ENCODE peak calls at places on chromosomes 3 and 15, in six cellular contexts. N is hepatocyte, I is PC-3, C is uterus, S is left ventricle myocardium inferior, O is transverse colon. H is an unnamed sample.

GRCh38 chr3:149507491-149508324 is 33.2 kb downstream of the TM4SF4 start:
- DNase-seq in N (no peak), S (no peak), O (no peak), C (no peak), I (no peak), H (no peak)

GRCh38 chr3:125125822-125126245 is 70.0 kb upstream of the HEG1 start:
- DNase-seq in N (peak; percentile 57), I (no peak), S (no peak), O (no peak), C (no peak), H (peak; percentile 82)

GRCh38 chr15:90174140-90174891 is 26.8 kb upstream of the SEMA4B start:
- DNase-seq in S (peak; percentile 92), N (peak; percentile 83), C (peak; percentile 88), I (no peak), O (peak; percentile 80), H (no peak)

GRCh38 chr3:129610276-129610675 is 3.8 kb upstream of the PLXND1 start:
- DNase-seq in O (no peak), N (no peak), I (no peak), C (no peak), S (no peak), H (no peak)

GRCh38 chr3:61865466-61865865 is 304.1 kb downstream of the PTPRG start:
- DNase-seq in I (no peak), O (no peak), C (no peak), N (no peak), S (no peak), H (no peak)

GRCh38 chr3:17577795-17578520 is 164.5 kb downstream of the TBC1D5 start:
- DNase-seq in N (no peak), C (no peak), O (no peak), I (no peak), S (no peak), H (peak; percentile 65)

GRCh38 chr3:195823998-195824397 is 12.3 kb upstream of the MUC4 start:
- DNase-seq in S (no peak), C (no peak), O (peak; percentile 44), N (no peak), I (peak; percentile 69), H (peak; percentile 58)

GRCh38 chr3:189270248-189270832 is 98.6 kb downstream of the TPRG1 start:
- DNase-seq in C (peak; percentile 20), I (peak; percentile 93), O (peak; percentile 78), S (peak; percentile 19), N (peak; percentile 81), H (peak; percentile 88)

GRCh38 chr3:63914312-63914711 is 2.1 kb upstream of the SCAANT1 start:
- DNase-seq in S (no peak), I (peak; percentile 38), C (peak; percentile 58), O (peak; percentile 61), N (no peak), H (no peak)

GRCh38 chr15:58269455-58270414 is 131.6 kb downstream of the AQP9 start:
- DNase-seq in N (peak; percentile 76), I (peak; percentile 72), O (peak; percentile 24), C (no peak), S (no peak), H (peak; percentile 77)

DNA sequence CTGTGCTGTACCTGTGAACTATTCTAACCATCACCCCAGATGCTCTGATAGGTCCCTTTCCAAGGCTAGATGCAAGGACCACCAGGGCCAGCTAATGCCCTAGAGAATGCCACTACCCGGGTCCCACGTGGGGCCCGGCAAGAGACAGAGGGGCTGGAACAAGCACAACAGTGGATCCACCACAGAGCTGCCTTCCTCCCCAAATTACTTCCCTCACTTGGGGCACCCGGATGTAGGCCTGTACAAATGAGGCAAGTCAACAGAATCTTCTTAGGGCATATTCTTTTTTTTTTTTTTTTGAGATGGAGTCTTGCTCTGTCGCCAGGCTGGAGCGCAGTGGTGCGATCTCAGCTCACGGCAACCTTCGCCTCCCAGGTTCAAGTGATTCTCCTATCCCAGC is 267.1 kb downstream of the FOXP1 start:
- DNase-seq in C (no peak), I (no peak), N (no peak), O (no peak), S (no peak), H (no peak)
- H3K4me1 ChIP-seq in C (no peaks in the 10 kb centered on the region), I (no peaks in the 10 kb centered on the region), N (peaks cover 36% of the 10 kb centered on the region), O (peaks cover 40% of the 10 kb centered on the region), S (peaks cover 11% of the 10 kb centered on the region), H (no peaks in the 10 kb centered on the region)

GRCh38 chr15:74311734-74312444 is 55.6 kb downstream of the CYP11A1 start:
- DNase-seq in O (no peak), N (peak; percentile 43), S (no peak), C (no peak), I (peak; percentile 13), H (no peak)
- TF ChIP-seq CTCF in O (no peak), N (peak; percentile 52), S (peak; percentile 68), C (no peak), I (peak; percentile 74), H (peak; percentile 40)

GRCh38 chr15:26937134-26937533 is 33.8 kb upstream of the GABRG3 start:
- DNase-seq in N (no peak), C (no peak), O (no peak), I (no peak), S (no peak), H (no peak)
- H3K27ac ChIP-seq in N (no peak overlapping the region), C (no peak overlapping the region), O (no peak overlapping the region), I (no peak overlapping the region), S (no peak overlapping the region), H (no peak overlapping the region)

GRCh38 chr3:46095307-46095706 is 68.0 kb upstream of the XCR1 start:
- DNase-seq in O (no peak), N (no peak), C (no peak), S (no peak), I (no peak), H (no peak)

GRCh38 chr3:46092704-46093085 is 65.4 kb upstream of the XCR1 start:
- DNase-seq in S (no peak), O (no peak), I (no peak), N (no peak), C (no peak), H (no peak)

GRCh38 chr3:46093327-46093932 is 66.1 kb upstream of the XCR1 start:
- DNase-seq in O (no peak), C (no peak), S (no peak), N (no peak), I (no peak), H (no peak)

GRCh38 chr3:46096336-46096735 is 69.1 kb upstream of the XCR1 start:
- DNase-seq in C (no peak), I (no peak), S (no peak), O (no peak), N (no peak), H (no peak)

GRCh38 chr3:46094506-46094905 is 67.2 kb upstream of the XCR1 start:
- DNase-seq in I (no peak), N (no peak), C (no peak), O (no peak), S (no peak), H (no peak)
- H3K4me1 ChIP-seq in I (peaks cover 21% of the 10 kb centered on the region), N (no peaks in the 10 kb centered on the region), C (no peaks in the 10 kb centered on the region), O (peaks cover 37% of the 10 kb centered on the region), S (peaks cover 6% of the 10 kb centered on the region), H (no peaks in the 10 kb centered on the region)

GRCh38 chr15:41511331-41512077 is 2.1 kb downstream of the LTK start:
- DNase-seq in S (no peak), I (no peak), C (no peak), O (peak; percentile 60), N (peak; percentile 55), H (no peak)
- TF ChIP-seq CTCF in S (no peak), I (no peak), C (no peak), O (no peak), N (no peak), H (peak; percentile 20)

DNA sequence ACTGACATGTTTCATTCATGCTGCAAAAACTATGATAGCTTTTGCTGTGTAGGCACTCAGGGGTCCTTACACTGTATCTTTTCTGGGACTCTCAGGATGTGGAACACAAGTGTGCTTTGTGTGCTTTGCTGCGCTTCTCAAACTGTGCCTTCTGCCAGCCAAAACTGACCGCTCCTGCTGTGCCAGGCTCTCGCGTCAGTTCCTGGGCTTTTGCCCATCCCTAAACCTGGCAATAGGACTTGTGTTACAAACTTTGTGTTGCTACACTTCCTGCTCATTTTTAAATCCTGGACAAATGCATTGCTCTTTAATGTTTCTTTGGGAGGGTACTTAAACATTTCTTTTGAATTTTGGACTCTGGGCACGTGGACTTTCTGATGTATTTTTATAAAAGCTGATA is 60.3 kb downstream of the DIPK2A start:
- DNase-seq in I (peak; percentile 12), S (peak; percentile 37), O (peak; percentile 31), C (no peak), N (no peak), H (no peak)
- H3K27ac ChIP-seq in I (no peak overlapping the region), S (no peak overlapping the region), O (no peak overlapping the region), C (no peak overlapping the region), N (no peak overlapping the region), H (no peak overlapping the region)

GRCh38 chr3:172143739-172144497 is 104.5 kb downstream of the FNDC3B start:
- DNase-seq in S (no peak), I (no peak), N (no peak), C (no peak), O (no peak), H (no peak)

GRCh38 chr3:172142074-172143059 is 103.0 kb downstream of the FNDC3B start:
- DNase-seq in S (no peak), I (peak; percentile 85), O (no peak), N (peak; percentile 50), C (no peak), H (no peak)

GRCh38 chr3:172140499-172141391 is 101.4 kb downstream of the FNDC3B start:
- DNase-seq in C (peak; percentile 69), N (peak; percentile 90), O (peak; percentile 65), S (no peak), I (peak; percentile 98), H (peak; percentile 91)

GRCh38 chr3:172145287-172145686 is 105.9 kb downstream of the FNDC3B start:
- DNase-seq in N (no peak), O (no peak), I (no peak), C (no peak), S (no peak), H (no peak)

DNA sequence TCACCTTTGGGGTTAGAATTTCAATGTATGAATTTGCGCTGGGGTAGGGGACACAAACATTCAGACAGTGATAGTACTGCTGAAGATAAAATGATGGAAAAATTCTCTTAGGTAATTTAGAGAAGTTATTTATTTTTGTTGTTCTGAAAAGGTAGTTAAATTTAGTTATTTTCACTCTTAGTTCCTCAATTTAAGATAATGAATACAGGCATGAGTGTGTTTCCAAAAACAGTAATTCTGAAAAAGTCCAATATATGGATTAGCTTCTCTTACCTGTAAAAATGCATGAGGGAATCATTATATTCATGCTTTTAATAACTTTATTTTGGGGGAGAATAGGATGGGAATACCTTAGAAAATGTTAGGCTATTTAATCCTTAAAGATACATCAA is 103.7 kb downstream of the FNDC3B start:
- DNase-seq in C (no peak), S (no peak), I (no peak), N (no peak), O (no peak), H (no peak)
- H3K4me1 ChIP-seq in C (peaks cover 3% of the 10 kb centered on the region), S (peaks cover 77% of the 10 kb centered on the region), I (peaks cover 55% of the 10 kb centered on the region), N (peaks cover 49% of the 10 kb centered on the region), O (peaks cover 70% of the 10 kb centered on the region), H (peaks cover 57% of the 10 kb centered on the region)

GRCh38 chr3:148158210-148158609 is 539.5 kb upstream of the AGTR1 start:
- DNase-seq in N (no peak), S (no peak), I (peak; percentile 59), C (no peak), O (no peak), H (peak; percentile 47)

GRCh38 chr3:148162132-148162531 is 535.6 kb upstream of the AGTR1 start:
- DNase-seq in S (no peak), C (no peak), I (no peak), O (no peak), N (no peak), H (no peak)
- TF ChIP-seq CTCF in S (no peak), C (no peak), I (peak; percentile 22), O (no peak), N (no peak), H (no peak)